ENCODE peak calls at places on chromosome 1, in eight cellular contexts. B is PC-9, J is dorsolateral prefrontal cortex, U is psoas muscle, V is endothelial cell, G is A549, N is B cell, Z is thyroid gland. D is an unnamed sample.

GRCh38 chr1:2290595-2291510 is 62.7 kb downstream of the SKI start:
- DNase-seq in B (peak; percentile 96), J (peak; percentile 79), U (peak; percentile 88), V (no peak), G (no peak), N (peak; percentile 83), Z (peak; percentile 49), D (peak; percentile 80)

GRCh38 chr1:222097646-222098045 is 355.8 kb upstream of the DUSP10 start:
- DNase-seq in B (peak; percentile 50), J (no peak), U (no peak), V (no peak), G (no peak), N (no peak), Z (peak; percentile 60), D (no peak)

GRCh38 chr1:234069760-234070159 is 165.3 kb downstream of the SLC35F3 start:
- DNase-seq in B (no peak), J (no peak), U (no peak), V (no peak), G (peak; percentile 45), N (no peak), Z (no peak), D (no peak)

GRCh38 chr1:228804640-228805413 is 69.5 kb downstream of the RHOU start:
- DNase-seq in B (no peak), J (no peak), U (no peak), V (no peak), G (no peak), N (no peak), Z (no peak), D (peak; percentile 46)

GRCh38 chr1:109929588-109930251 is 19.1 kb downstream of the CSF1 start:
- DNase-seq in B (no peak), J (no peak), U (no peak), V (no peak), G (no peak), N (no peak), Z (no peak), D (no peak)

GRCh38 chr1:194084755-194085154 is 898.3 kb upstream of the B3GALT2 start:
- DNase-seq in B (no peak), J (no peak), U (no peak), V (no peak), G (no peak), N (no peak), Z (no peak), D (no peak)

GRCh38 chr1:35439626-35440025 is 117.6 kb downstream of the KIAA0319L start:
- DNase-seq in B (peak; percentile 44), J (no peak), U (no peak), V (no peak), G (no peak), N (no peak), Z (no peak), D (no peak)

GRCh38 chr1:87329756-87330200 is 1.1 kb downstream of the LMO4 start:
- DNase-seq in B (no peak), J (no peak), U (no peak), V (no peak), G (no peak), N (no peak), Z (no peak), D (no peak)

GRCh38 chr1:222181191-222181590 is 366.7 kb downstream of the HHIPL2 start:
- DNase-seq in B (no peak), J (no peak), U (no peak), V (no peak), G (no peak), N (no peak), Z (no peak), D (no peak)

GRCh38 chr1:175035860-175036259 is 12.6 kb upstream of the MRPS14 start:
- DNase-seq in B (no peak), J (no peak), U (no peak), V (no peak), G (no peak), N (no peak), Z (no peak), D (no peak)

GRCh38 chr1:166952002-166952746 is 23.2 kb downstream of the ILDR2 start:
- DNase-seq in B (peak; percentile 41), J (no peak), U (no peak), V (no peak), G (no peak), N (no peak), Z (no peak), D (no peak)

GRCh38 chr1:58783090-58783992 is 506 bp downstream of the JUN start:
- DNase-seq in B (peak; percentile 39), J (peak; percentile 61), U (peak; percentile 70), V (peak; percentile 52), G (peak; percentile 39), N (peak; percentile 61), Z (peak; percentile 65), D (no peak)

GRCh38 chr1:58781541-58782307 is 2.1 kb downstream of the JUN start:
- DNase-seq in B (peak; percentile 49), J (peak; percentile 80), U (peak; percentile 83), V (peak; percentile 58), G (peak; percentile 63), N (no peak), Z (peak; percentile 77), D (peak; percentile 82)

GRCh38 chr1:58780586-58781452 is 3.0 kb downstream of the JUN start:
- DNase-seq in B (peak; percentile 42), J (no peak), U (no peak), V (no peak), G (peak; percentile 23), N (no peak), Z (peak; percentile 16), D (no peak)

GRCh38 chr1:58783993-58784757 is at the start of gene JUN:
- DNase-seq in B (peak; percentile 96), J (peak; percentile 98), U (peak; percentile 100), V (peak; percentile 97), G (peak; percentile 98), N (peak; percentile 100), Z (peak; percentile 100), D (peak; percentile 100)

GRCh38 chr1:58782308-58783089 is 1.3 kb downstream of the JUN start:
- DNase-seq in B (peak; percentile 39), J (peak; percentile 81), U (peak; percentile 64), V (peak; percentile 41), G (peak; percentile 39), N (peak; percentile 72), Z (peak; percentile 57), D (peak; percentile 55)
- TF ChIP-seq CTCF in B (no peak), J (peak; percentile 32), U (peak; percentile 4), V (no peak), G (no peak), N (no peak), Z (no peak), D (peak; percentile 31)

DNA sequence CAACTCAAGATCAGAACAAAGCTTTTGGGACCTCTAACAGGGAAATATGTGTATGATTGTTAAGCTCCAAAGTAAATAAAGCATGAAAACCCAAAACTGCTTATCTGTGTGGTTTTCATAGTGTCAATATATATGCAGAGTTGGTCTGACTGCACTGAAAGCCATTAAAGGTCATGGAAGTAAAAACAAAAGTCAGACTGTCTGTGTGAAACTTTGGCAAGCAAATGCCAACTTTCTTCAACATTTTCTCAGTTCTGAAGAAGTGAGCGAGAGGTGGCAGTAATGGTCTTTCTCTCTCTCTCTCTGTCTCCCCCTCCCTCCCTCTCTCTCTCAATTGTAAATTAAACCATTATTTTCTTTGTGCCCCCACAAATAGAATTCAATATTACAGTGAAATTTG is 100.1 kb upstream of the S1PR1 start:
- DNase-seq in B (no peak), J (no peak), U (no peak), V (no peak), G (no peak), N (no peak), Z (no peak), D (no peak)
- TF ChIP-seq CTCF in B (no peak), J (no peak), U (no peak), V (no peak), G (no peak), N (no peak), Z (no peak), D (no peak)

GRCh38 chr1:218673170-218673569 is 328.0 kb downstream of the TGFB2 start:
- DNase-seq in B (peak; percentile 43), J (no peak), U (no peak), V (no peak), G (no peak), N (no peak), Z (no peak), D (no peak)

GRCh38 chr1:218671573-218671972 is 326.4 kb downstream of the TGFB2 start:
- DNase-seq in B (no peak), J (no peak), U (no peak), V (no peak), G (no peak), N (no peak), Z (no peak), D (no peak)

GRCh38 chr1:218670875-218671274 is 325.7 kb downstream of the TGFB2 start:
- DNase-seq in B (no peak), J (no peak), U (no peak), V (no peak), G (no peak), N (no peak), Z (no peak), D (no peak)

GRCh38 chr1:218676991-218677390 is 331.9 kb downstream of the TGFB2 start:
- DNase-seq in B (no peak), J (no peak), U (no peak), V (no peak), G (no peak), N (no peak), Z (no peak), D (no peak)

GRCh38 chr1:218674280-218674773 is 329.2 kb downstream of the TGFB2 start:
- DNase-seq in B (peak; percentile 90), J (no peak), U (no peak), V (peak; percentile 42), G (peak; percentile 93), N (no peak), Z (peak; percentile 15), D (no peak)
- TF ChIP-seq CTCF in B (no peak), J (no peak), U (no peak), V (no peak), G (no peak), N (no peak), Z (no peak), D (no peak)

GRCh38 chr1:43703836-43704235 is 3.5 kb upstream of the ST3GAL3 start:
- DNase-seq in B (no peak), J (no peak), U (no peak), V (no peak), G (no peak), N (no peak), Z (no peak), D (no peak)

GRCh38 chr1:43705334-43705733 is 2.0 kb upstream of the ST3GAL3 start:
- DNase-seq in B (no peak), J (no peak), U (no peak), V (no peak), G (no peak), N (no peak), Z (no peak), D (no peak)

GRCh38 chr1:43705982-43706597 is 1.2 kb upstream of the ST3GAL3 start:
- DNase-seq in B (no peak), J (no peak), U (no peak), V (no peak), G (peak; percentile 4), N (no peak), Z (no peak), D (no peak)

GRCh38 chr1:43706598-43707190 is 642 bp upstream of the ST3GAL3 start:
- DNase-seq in B (no peak), J (no peak), U (no peak), V (peak; percentile 31), G (peak; percentile 10), N (no peak), Z (peak; percentile 11), D (no peak)

DNA sequence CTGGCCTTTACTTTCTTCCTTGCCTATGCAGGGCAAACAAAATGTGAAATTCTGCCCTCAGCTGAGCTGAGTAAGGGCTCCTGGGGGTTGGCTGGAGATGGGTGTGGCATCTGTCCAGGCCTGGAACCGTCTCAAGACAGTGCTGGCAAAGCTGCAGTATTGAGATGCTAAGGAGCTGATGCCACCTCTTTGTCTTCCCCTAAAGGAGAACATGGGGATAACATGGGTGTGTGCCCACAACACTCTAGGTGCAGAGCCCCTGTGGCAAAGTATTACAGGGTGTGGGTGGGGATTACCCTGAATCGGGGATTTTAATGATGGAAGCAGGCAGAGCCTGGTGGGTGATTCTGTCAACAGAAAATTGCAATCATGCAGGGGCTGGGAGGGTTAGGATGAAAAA is 2.5 kb upstream of the ST3GAL3 start:
- DNase-seq in B (no peak), J (peak; percentile 52), U (peak; percentile 34), V (no peak), G (peak; percentile 40), N (no peak), Z (no peak), D (peak; percentile 39)
- TF ChIP-seq CTCF in B (no peak), J (no peak), U (no peak), V (no peak), G (no peak), N (no peak), Z (no peak), D (peak; percentile 5)

D was measured in uterus.